ENCODE peak calls at places on chromosomes 7 and 10, in four cellular contexts. Y, K, B and L are unnamed samples.

GRCh38 chr10:75106242-75106641 is 5.2 kb upstream of the SAMD8 start:
- DNase-seq in Y (no peak), K (peak; percentile 91), B (no peak), L (no peak)

GRCh38 chr10:45034301-45034700 is 33.6 kb downstream of the ZNF22 start:
- DNase-seq in Y (no peak), K (no peak), B (no peak), L (no peak)

GRCh38 chr10:11397980-11398580 is 213.4 kb downstream of the USP6NL start:
- DNase-seq in Y (no peak), K (peak; percentile 29), B (no peak), L (no peak)

GRCh38 chr10:112461029-112461887 is 14.2 kb downstream of the VTI1A start:
- DNase-seq in Y (no peak), K (no peak), B (peak; percentile 53), L (peak; percentile 54)

GRCh38 chr10:133364645-133365431 is 7.0 kb upstream of the FUOM start:
- DNase-seq in Y (no peak), K (no peak), B (no peak), L (no peak)

GRCh38 chr10:53808677-53809076 is 992.4 kb downstream of the PCDH15 start:
- DNase-seq in Y (no peak), K (peak; percentile 50), B (no peak), L (no peak)

GRCh38 chr10:9823268-9823930 is 1194.3 kb upstream of the CELF2 start:
- DNase-seq in Y (no peak), K (no peak), B (no peak), L (no peak)

GRCh38 chr10:79331709-79332108 is 15.6 kb upstream of the PPIF start:
- DNase-seq in Y (no peak), K (no peak), B (peak; percentile 27), L (peak; percentile 84)

GRCh38 chr10:128150045-128150493 is 23.8 kb upstream of the MKI67 start:
- DNase-seq in Y (peak; percentile 85), K (peak; percentile 93), B (peak; percentile 79), L (no peak)

GRCh38 chr7:36763084-36763807 is 39.0 kb upstream of the AOAH start:
- DNase-seq in Y (no peak), K (no peak), B (no peak), L (no peak)

GRCh38 chr7:14309432-14309831 is 320.0 kb upstream of the ETV1 start:
- DNase-seq in Y (no peak), K (no peak), B (no peak), L (no peak)